ENCODE peak calls at places on chromosomes 6 and 20, in four cellular contexts. One of them, this sample, is unnamed.

GRCh38 chr6:35727206-35727934 is 9.5 kb upstream of the ARMC12 start:
- DNase-seq in T-helper 17 cell: no peak
- DNase-seq in skeletal muscle cell: peak; percentile 95
- DNase-seq in stimulated activated CD4-positive, alpha-beta T cell treated with anti-CD3 and anti-CD28 coated beads, Interleukin-15, amount 100 ng/mL, for 1 hour: no peak
- DNase-seq in this sample: peak; percentile 93

GRCh38 chr6:24476631-24477030 is 12.7 kb downstream of the GPLD1 start:
- DNase-seq in T-helper 17 cell: no peak
- DNase-seq in skeletal muscle cell: no peak
- DNase-seq in stimulated activated CD4-positive, alpha-beta T cell treated with anti-CD3 and anti-CD28 coated beads, Interleukin-15, amount 100 ng/mL, for 1 hour: no peak
- DNase-seq in this sample: no peak

GRCh38 chr6:77620290-77620882 is 32.5 kb upstream of the MEI4 start:
- DNase-seq in T-helper 17 cell: no peak
- DNase-seq in skeletal muscle cell: no peak
- DNase-seq in stimulated activated CD4-positive, alpha-beta T cell treated with anti-CD3 and anti-CD28 coated beads, Interleukin-15, amount 100 ng/mL, for 1 hour: no peak
- DNase-seq in this sample: no peak

GRCh38 chr20:1209447-1210387 is 6.5 kb downstream of the C20orf202 start:
- DNase-seq in T-helper 17 cell: no peak
- DNase-seq in skeletal muscle cell: no peak
- DNase-seq in stimulated activated CD4-positive, alpha-beta T cell treated with anti-CD3 and anti-CD28 coated beads, Interleukin-15, amount 100 ng/mL, for 1 hour: no peak
- DNase-seq in this sample: no peak

GRCh38 chr6:149859938-149860337 is 4.2 kb downstream of the LRP11 start:
- DNase-seq in T-helper 17 cell: no peak
- DNase-seq in skeletal muscle cell: no peak
- DNase-seq in stimulated activated CD4-positive, alpha-beta T cell treated with anti-CD3 and anti-CD28 coated beads, Interleukin-15, amount 100 ng/mL, for 1 hour: no peak
- DNase-seq in this sample: no peak

GRCh38 chr6:54935739-54936138 is 89.2 kb downstream of the FAM83B start:
- DNase-seq in T-helper 17 cell: no peak
- DNase-seq in skeletal muscle cell: peak; percentile 60
- DNase-seq in stimulated activated CD4-positive, alpha-beta T cell treated with anti-CD3 and anti-CD28 coated beads, Interleukin-15, amount 100 ng/mL, for 1 hour: no peak
- DNase-seq in this sample: no peak

GRCh38 chr6:88741939-88742338 is 221.5 kb downstream of the RNGTT start:
- DNase-seq in T-helper 17 cell: no peak
- DNase-seq in skeletal muscle cell: no peak
- DNase-seq in stimulated activated CD4-positive, alpha-beta T cell treated with anti-CD3 and anti-CD28 coated beads, Interleukin-15, amount 100 ng/mL, for 1 hour: no peak
- DNase-seq in this sample: no peak

GRCh38 chr20:49381558-49382493 is 100.6 kb downstream of the KCNB1 start:
- DNase-seq in T-helper 17 cell: no peak
- DNase-seq in skeletal muscle cell: no peak
- DNase-seq in stimulated activated CD4-positive, alpha-beta T cell treated with anti-CD3 and anti-CD28 coated beads, Interleukin-15, amount 100 ng/mL, for 1 hour: no peak
- DNase-seq in this sample: peak; percentile 86

GRCh38 chr20:7327815-7328214 is 560.3 kb downstream of the BMP2 start:
- DNase-seq in T-helper 17 cell: no peak
- DNase-seq in skeletal muscle cell: no peak
- DNase-seq in stimulated activated CD4-positive, alpha-beta T cell treated with anti-CD3 and anti-CD28 coated beads, Interleukin-15, amount 100 ng/mL, for 1 hour: no peak
- DNase-seq in this sample: no peak

GRCh38 chr20:35293303-35294292 is 1.4 kb upstream of the FAM83C start:
- DNase-seq in T-helper 17 cell: no peak
- DNase-seq in skeletal muscle cell: no peak
- DNase-seq in stimulated activated CD4-positive, alpha-beta T cell treated with anti-CD3 and anti-CD28 coated beads, Interleukin-15, amount 100 ng/mL, for 1 hour: no peak
- DNase-seq in this sample: no peak

GRCh38 chr6:85660181-85660611 is 17.5 kb upstream of the SYNCRIP start:
- DNase-seq in T-helper 17 cell: no peak
- DNase-seq in skeletal muscle cell: peak; percentile 93
- DNase-seq in stimulated activated CD4-positive, alpha-beta T cell treated with anti-CD3 and anti-CD28 coated beads, Interleukin-15, amount 100 ng/mL, for 1 hour: no peak
- DNase-seq in this sample: no peak

GRCh38 chr20:63325554-63326313 is 32.7 kb downstream of the COL20A1 start:
- DNase-seq in T-helper 17 cell: no peak
- DNase-seq in skeletal muscle cell: no peak
- DNase-seq in stimulated activated CD4-positive, alpha-beta T cell treated with anti-CD3 and anti-CD28 coated beads, Interleukin-15, amount 100 ng/mL, for 1 hour: no peak
- DNase-seq in this sample: peak; percentile 14

GRCh38 chr20:8330316-8330784 is 198.3 kb downstream of the PLCB1 start:
- DNase-seq in T-helper 17 cell: no peak
- DNase-seq in skeletal muscle cell: no peak
- DNase-seq in stimulated activated CD4-positive, alpha-beta T cell treated with anti-CD3 and anti-CD28 coated beads, Interleukin-15, amount 100 ng/mL, for 1 hour: no peak
- DNase-seq in this sample: no peak

GRCh38 chr6:142384455-142385332 is 82.9 kb downstream of the ADGRG6 start:
- DNase-seq in T-helper 17 cell: no peak
- DNase-seq in skeletal muscle cell: no peak
- DNase-seq in stimulated activated CD4-positive, alpha-beta T cell treated with anti-CD3 and anti-CD28 coated beads, Interleukin-15, amount 100 ng/mL, for 1 hour: no peak
- DNase-seq in this sample: no peak

GRCh38 chr6:56642366-56643261 is at the start of gene DST:
- DNase-seq in T-helper 17 cell: no peak
- DNase-seq in skeletal muscle cell: peak; percentile 81
- DNase-seq in stimulated activated CD4-positive, alpha-beta T cell treated with anti-CD3 and anti-CD28 coated beads, Interleukin-15, amount 100 ng/mL, for 1 hour: no peak
- DNase-seq in this sample: no peak

GRCh38 chr6:43302126-43302525 is 4.1 kb downstream of the SLC22A7 start:
- DNase-seq in T-helper 17 cell: no peak
- DNase-seq in skeletal muscle cell: no peak
- DNase-seq in stimulated activated CD4-positive, alpha-beta T cell treated with anti-CD3 and anti-CD28 coated beads, Interleukin-15, amount 100 ng/mL, for 1 hour: no peak
- DNase-seq in this sample: no peak